ENCODE peak calls at places on chromosomes 4 and X, in nine cellular contexts. K is GM12892, G is uterus, R is breast epithelium, D is ovary, B is NB4, J is erythroblast, P is suprapubic skin, I is transverse colon. X is an unnamed sample.

GRCh38 chrX:92224406-92224805 is 445.2 kb downstream of the PCDH11X start:
- DNase-seq in K (no peak), G (no peak), R (no peak), D (no peak), B (no peak), J (no peak), P (no peak), I (no peak), X (no peak)

GRCh38 chr4:130849985-130850632 is 1754.2 kb downstream of the C4orf33 start:
- DNase-seq in K (no peak), G (no peak), R (no peak), D (no peak), B (no peak), J (no peak), P (no peak), I (peak; percentile 14), X (no peak)

GRCh38 chr4:145207934-145208333 is 27.5 kb upstream of the OTUD4 start:
- DNase-seq in K (no peak), G (no peak), R (no peak), D (no peak), B (peak; percentile 4), J (no peak), P (no peak), I (no peak), X (no peak)

GRCh38 chr4:85761803-85762202 is 286.9 kb downstream of the ARHGAP24 start:
- DNase-seq in K (no peak), G (no peak), R (no peak), D (peak; percentile 41), B (no peak), J (no peak), P (peak; percentile 68), I (peak; percentile 51), X (no peak)

GRCh38 chr4:56410247-56410646 is 23.0 kb upstream of the AASDH start:
- DNase-seq in K (no peak), G (peak; percentile 50), R (no peak), D (no peak), B (peak; percentile 29), J (peak; percentile 82), P (no peak), I (peak; percentile 17), X (peak; percentile 15)

GRCh38 chrX:94400488-94400887 is 726.5 kb downstream of the FAM133A start:
- DNase-seq in K (no peak), G (no peak), R (no peak), D (no peak), B (no peak), J (no peak), P (no peak), I (no peak), X (no peak)

GRCh38 chrX:6226646-6227444 is 1.8 kb downstream of the NLGN4X start:
- DNase-seq in K (no peak), G (no peak), R (no peak), D (peak; percentile 61), B (no peak), J (no peak), P (no peak), I (no peak), X (no peak)

GRCh38 chrX:9842541-9842940 is 56.3 kb downstream of the SHROOM2 start:
- DNase-seq in K (no peak), G (no peak), R (no peak), D (no peak), B (no peak), J (no peak), P (no peak), I (peak; percentile 45), X (no peak)

GRCh38 chr4:165208322-165208652 is 926 bp downstream of the KLHL2 start:
- DNase-seq in K (no peak), G (no peak), R (no peak), D (no peak), B (no peak), J (no peak), P (no peak), I (no peak), X (no peak)
- TF ChIP-seq POLR2A in K (no peak), G (no peak), R (no peak), D (no peak), B (no peak), J (no peak), P (no peak), I (no peak), X (no peak)

GRCh38 chr4:93221771-93222170 is 606.8 kb upstream of the ATOH1 start:
- DNase-seq in K (no peak), G (no peak), R (no peak), D (no peak), B (no peak), J (no peak), P (no peak), I (no peak), X (no peak)

DNA sequence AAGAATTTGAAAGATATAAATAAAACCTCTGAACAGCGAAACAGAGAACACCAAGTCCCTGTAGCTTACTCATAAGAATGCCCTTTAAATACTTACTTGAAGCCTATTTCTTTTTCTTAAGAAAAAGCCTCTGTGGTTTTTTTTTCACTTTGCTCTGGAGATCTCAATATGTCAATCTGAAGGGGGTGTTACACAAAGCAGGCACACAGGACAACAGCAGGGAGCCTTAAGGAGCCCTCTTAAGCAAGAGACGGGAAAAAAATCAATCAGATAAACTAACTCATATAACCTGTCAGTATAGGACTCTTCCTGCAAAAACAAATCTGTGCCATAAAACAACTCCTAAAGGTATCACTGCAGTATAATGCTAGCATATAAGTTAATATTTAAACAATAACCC is 611.1 kb upstream of the ATOH1 start:
- DNase-seq in K (no peak), G (no peak), R (no peak), D (no peak), B (no peak), J (no peak), P (no peak), I (no peak), X (no peak)
- TF ChIP-seq POLR2A in K (no peak), G (no peak), R (no peak), D (no peak), B (no peak), J (no peak), P (no peak), I (no peak), X (no peak)

GRCh38 chr4:154549894-154550790 is at the start of gene PLRG1:
- DNase-seq in K (peak; percentile 55), G (peak; percentile 96), R (peak; percentile 95), D (peak; percentile 98), B (peak; percentile 92), J (peak; percentile 96), P (peak; percentile 97), I (peak; percentile 97), X (peak; percentile 45)
- TF ChIP-seq POLR2A in K (peak; percentile 81), G (peak; percentile 70), R (peak; percentile 66), D (peak; percentile 62), B (peak; percentile 67), J (peak; percentile 91), P (peak; percentile 71), I (peak; percentile 68), X (peak; percentile 92)

GRCh38 chr4:39526810-39527295 is 386 bp downstream of the UGDH start:
- DNase-seq in K (peak; percentile 32), G (no peak), R (no peak), D (no peak), B (no peak), J (no peak), P (no peak), I (no peak), X (no peak)

GRCh38 chr4:39528056-39528465 is 822 bp upstream of the UGDH start:
- DNase-seq in K (no peak), G (peak; percentile 88), R (peak; percentile 76), D (no peak), B (no peak), J (no peak), P (peak; percentile 91), I (no peak), X (peak; percentile 68)

GRCh38 chr4:39526283-39526682 is 956 bp downstream of the UGDH start:
- DNase-seq in K (no peak), G (no peak), R (no peak), D (no peak), B (no peak), J (no peak), P (no peak), I (no peak), X (no peak)

GRCh38 chr4:39529534-39529933 is 2.3 kb upstream of the UGDH start:
- DNase-seq in K (no peak), G (no peak), R (no peak), D (no peak), B (no peak), J (no peak), P (no peak), I (no peak), X (no peak)

GRCh38 chr4:39527296-39528055 is at the start of gene UGDH:
- DNase-seq in K (peak; percentile 97), G (peak; percentile 97), R (peak; percentile 94), D (peak; percentile 98), B (peak; percentile 99), J (peak; percentile 91), P (peak; percentile 97), I (peak; percentile 98), X (peak; percentile 81)
- TF ChIP-seq POLR2A in K (peak; percentile 93), G (peak; percentile 98), R (peak; percentile 92), D (peak; percentile 98), B (peak; percentile 95), J (peak; percentile 69), P (peak; percentile 84), I (peak; percentile 99), X (peak; percentile 95)

DNA sequence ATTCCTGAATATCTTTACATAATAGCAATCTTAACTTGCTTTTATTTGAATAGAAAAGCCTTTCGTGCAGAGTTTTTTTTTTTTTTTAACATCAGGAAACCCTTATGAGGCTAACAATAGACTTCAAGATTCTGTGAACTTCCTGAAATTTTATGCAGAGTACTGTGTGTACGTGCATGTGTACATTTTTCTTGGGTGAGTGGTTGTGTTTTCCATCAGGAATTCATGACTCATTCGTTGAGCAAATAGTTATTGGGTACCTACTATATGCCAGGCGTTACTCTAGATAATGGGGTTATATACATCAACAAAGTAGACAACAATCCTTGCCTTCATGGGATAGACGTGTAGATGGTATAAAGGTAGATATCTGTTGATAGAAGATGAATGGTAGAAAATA is 59.1 kb downstream of the MRPL1 start:
- DNase-seq in K (no peak), G (no peak), R (no peak), D (no peak), B (no peak), J (no peak), P (no peak), I (no peak), X (peak; percentile 16)
- TF ChIP-seq POLR2A in K (no peak), G (no peak), R (no peak), D (no peak), B (no peak), J (no peak), P (no peak), I (no peak), X (no peak)